ENCODE peak calls at places on chromosomes 5 and 9, in ten cellular contexts. N is central memory CD4-positive, alpha-beta T cell; H is fibroblast of lung; Q is GM23338; Y is brain microvascular endothelial cell; W is stimulated activated naive CD4-positive, alpha-beta T cell; E is GM04504; J is HTR-8/SVneo; I is iris pigment epithelial cell; U is stimulated activated CD4-positive, alpha-beta T cell treated with anti-CD3 and anti-CD28 coated beads, Interleukin-1b, Interleukin-23, amount 100 ng/mL, for 24 hours. A is an unnamed sample.

GRCh38 chr9:109109962-109110325 is 9.8 kb downstream of the TMEM245 start:
- DNase-seq in W (no peak), H (no peak), Q (no peak), E (no peak), I (peak), Y (no peak), U (no peak), J (no peak), N (no peak), A (no peak)

GRCh38 chr5:155700333-155700732 is 626.6 kb upstream of the SGCD start:
- DNase-seq in J (no peak), N (no peak), Y (no peak), W (no peak), Q (peak), U (no peak), E (peak), I (no peak), H (no peak), A (no peak)

GRCh38 chr9:128420651-128421473 is at the start of gene CERCAM:
- DNase-seq in Q (peak), U (peak), W (no peak), I (peak), Y (peak), H (no peak), E (no peak), J (peak), N (no peak), A (no peak)

GRCh38 chr5:172903790-172904189 is 55.4 kb upstream of the RPL26L1 start:
- DNase-seq in Q (no peak), I (peak), U (no peak), Y (peak), H (peak), E (peak), N (no peak), W (no peak), J (peak), A (no peak)

GRCh38 chr5:149439899-149440655 is 61.0 kb upstream of the IL17B start:
- DNase-seq in E (no peak), Y (no peak), N (no peak), H (peak), Q (peak), J (no peak), U (no peak), I (no peak), W (no peak), A (no peak)

GRCh38 chr5:15585128-15585527 is 85.1 kb downstream of the FBXL7 start:
- DNase-seq in J (no peak), H (no peak), I (no peak), Q (no peak), N (no peak), E (no peak), Y (no peak), U (no peak), W (no peak), A (no peak)

GRCh38 chr5:56918054-56918453 is 8.7 kb downstream of the SETD9 start:
- DNase-seq in N (no peak), E (no peak), J (no peak), H (no peak), Q (peak), I (no peak), Y (no peak), W (no peak), U (no peak), A (no peak)

GRCh38 chr5:99621772-99622681 is 693.2 kb upstream of the CHD1 start:
- DNase-seq in E (no peak), N (no peak), W (no peak), Q (peak), H (no peak), U (no peak), J (no peak), Y (no peak), I (no peak), A (no peak)

GRCh38 chr9:81687521-81688261 is 1.7 kb downstream of the TLE1 start:
- DNase-seq in Q (peak), E (no peak), I (peak), H (no peak), N (no peak), J (peak), Y (no peak), W (no peak), U (no peak), A (no peak)

GRCh38 chr5:97877578-97877977 is 694.5 kb upstream of the RIOK2 start:
- DNase-seq in W (no peak), E (no peak), I (no peak), Q (peak), J (no peak), H (no peak), U (no peak), N (no peak), Y (no peak), A (no peak)

GRCh38 chr5:134029156-134029555 is 24.4 kb upstream of the VDAC1 start:
- DNase-seq in W (no peak), Y (peak), J (no peak), E (peak), H (peak), N (no peak), I (peak), Q (no peak), U (no peak), A (no peak)

GRCh38 chr5:54661111-54661510 is 143.6 kb downstream of the SNX18 start:
- DNase-seq in I (no peak), J (no peak), U (no peak), H (no peak), Y (no peak), N (no peak), E (no peak), W (no peak), Q (no peak), A (no peak)

GRCh38 chr5:139664273-139664693 is 16.1 kb downstream of the CXXC5 start:
- DNase-seq in H (no peak), W (no peak), N (no peak), I (no peak), Q (no peak), J (no peak), E (no peak), U (no peak), Y (no peak), A (no peak)